ENCODE peak calls at places on chromosome 4, in five cellular contexts. S is thoracic aorta, E is pancreas, C is HepG2, P is breast epithelium. J is an unnamed sample. For H3K4me1, the result is how much of the 10 kb centered on the place peaks cover.

GRCh38 chr4:3418029-3418762 is 23.6 kb upstream of the HGFAC start:
- DNase-seq in S (no peak), E (no peak), C (no peak), P (no peak), J (no peak)

GRCh38 chr4:180960758-180961401 is 1282.3 kb upstream of the TENM3 start:
- DNase-seq in S (no peak), E (no peak), C (no peak), P (no peak), J (no peak)

GRCh38 chr4:2968381-2968780 is 5.0 kb downstream of the GRK4 start:
- DNase-seq in S (no peak), E (no peak), C (no peak), P (no peak), J (no peak)

GRCh38 chr4:4461850-4462249 is 74.9 kb downstream of the NSG1 start:
- DNase-seq in S (no peak), E (no peak), C (peak), P (no peak), J (peak)

GRCh38 chr4:125390126-125390525 is 75.4 kb downstream of the FAT4 start:
- DNase-seq in S (no peak), E (no peak), C (no peak), P (no peak), J (no peak)

GRCh38 chr4:125085-125820 is 952 bp downstream of the ZNF718 start:
- DNase-seq in S (no peak), E (peak), C (no peak), P (no peak), J (peak)

GRCh38 chr4:13481569-13481968 is 2.6 kb downstream of the RAB28 start:
- DNase-seq in S (no peak), E (no peak), C (no peak), P (no peak), J (no peak)

GRCh38 chr4:184168406-184169019 is 49.2 kb downstream of the ENPP6 start:
- DNase-seq in S (no peak), E (peak), C (peak), P (peak), J (peak)

GRCh38 chr4:45897934-45898585 is 225.8 kb downstream of the GABRG1 start:
- DNase-seq in S (no peak), E (no peak), C (no peak), P (no peak), J (no peak)

GRCh38 chr4:118683513-118683912 is 1.7 kb upstream of the METTL14 start:
- DNase-seq in S (no peak), E (no peak), C (peak), P (no peak), J (no peak)

GRCh38 chr4:2791518-2792395 is 1.1 kb upstream of the SH3BP2 start:
- DNase-seq in S (no peak), E (peak), C (no peak), P (peak), J (peak)

GRCh38 chr4:184282251-184282713 is 64.6 kb upstream of the ENPP6 start:
- DNase-seq in S (no peak), E (no peak), C (peak), P (no peak), J (peak)

GRCh38 chr4:123415977-123416376 is 19.4 kb downstream of the SPRY1 start:
- DNase-seq in S (no peak), E (no peak), C (peak), P (no peak), J (no peak)

DNA sequence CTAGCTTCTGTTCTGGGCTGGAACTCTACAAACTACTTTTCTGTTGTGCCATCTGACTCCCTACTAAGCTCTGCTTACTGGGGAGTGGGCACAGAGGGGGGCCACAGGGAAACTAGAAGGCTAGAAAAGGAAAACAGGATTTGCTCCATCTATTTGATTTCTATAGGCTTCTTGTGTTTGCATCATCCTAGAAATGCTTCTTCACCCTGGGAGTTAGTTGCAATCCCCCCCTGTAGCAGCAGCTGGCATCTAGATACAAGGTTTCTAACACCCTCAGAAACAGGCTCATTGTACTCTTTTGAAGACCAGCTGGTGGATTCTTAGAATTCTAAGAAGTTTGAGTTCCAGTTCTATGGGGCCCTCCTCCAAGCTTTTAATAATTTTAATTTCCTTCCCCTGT is 213.4 kb downstream of the TMA16 start:
- DNase-seq in S (no peak), E (no peak), C (no peak), P (no peak), J (no peak)
- H3K27ac ChIP-seq in S (no peak), E (no peak), C (no peak), P (no peak), J (no peak)

DNA sequence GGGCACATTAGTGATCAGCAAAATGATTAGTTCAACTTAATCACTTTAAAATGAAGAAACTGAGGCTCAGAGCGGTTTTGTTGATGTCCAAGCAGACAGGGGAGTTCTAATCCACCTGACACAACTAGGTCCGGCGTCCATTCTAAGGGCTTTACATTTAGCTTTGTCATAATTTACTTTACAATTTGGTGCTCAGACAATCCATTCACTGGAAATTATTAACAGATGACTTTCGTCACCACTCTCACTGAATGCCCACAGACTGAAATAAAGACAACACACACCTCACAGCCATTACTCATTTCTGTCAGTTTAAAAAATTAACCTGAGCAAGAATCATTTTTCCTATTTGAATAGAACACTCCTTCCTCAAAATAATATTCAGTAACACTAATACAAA is 10.8 kb downstream of the NR3C2 start:
- DNase-seq in S (no peak), E (no peak), C (peak), P (no peak), J (no peak)
- H3K4me1 ChIP-seq in S (under half), E (under half), C (under half), P (under half), J (half or more)

GRCh38 chr4:8504279-8505007 is 63.9 kb downstream of the TRMT44 start:
- DNase-seq in S (no peak), E (no peak), C (peak), P (peak), J (peak)
- TF ChIP-seq CTCF in S (no peak), E (no peak), C (no peak), P (no peak), J (no peak)

DNA sequence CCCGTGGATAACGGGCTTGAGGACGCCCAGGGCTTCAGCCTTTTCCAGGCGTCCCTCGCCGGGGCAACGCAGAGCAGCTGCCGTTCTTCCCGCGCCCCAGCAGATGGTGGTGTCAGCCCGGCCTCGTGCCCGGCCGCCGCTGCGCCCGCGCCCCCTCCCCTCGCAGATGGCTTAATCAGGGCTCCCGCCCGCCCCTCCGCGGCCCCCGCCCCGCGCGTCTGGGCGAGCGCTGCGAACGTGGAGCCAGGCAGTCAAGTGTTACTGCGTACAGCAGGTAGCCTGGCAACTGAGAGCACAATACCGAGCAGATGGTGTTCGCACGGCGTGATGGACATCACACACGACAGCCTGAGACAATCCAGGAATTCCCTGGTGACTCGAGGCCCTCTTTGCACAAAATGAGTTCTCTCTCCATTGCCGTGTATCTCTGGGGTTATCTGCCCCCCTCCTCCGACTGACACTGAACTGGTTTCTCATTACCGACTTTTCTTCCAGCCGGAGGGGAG is 69.3 kb downstream of the MGST2 start:
- DNase-seq in S (peak), E (peak), C (no peak), P (peak), J (peak)
- H3K27ac ChIP-seq in S (peak), E (peak), C (no peak), P (peak), J (peak)

DNA sequence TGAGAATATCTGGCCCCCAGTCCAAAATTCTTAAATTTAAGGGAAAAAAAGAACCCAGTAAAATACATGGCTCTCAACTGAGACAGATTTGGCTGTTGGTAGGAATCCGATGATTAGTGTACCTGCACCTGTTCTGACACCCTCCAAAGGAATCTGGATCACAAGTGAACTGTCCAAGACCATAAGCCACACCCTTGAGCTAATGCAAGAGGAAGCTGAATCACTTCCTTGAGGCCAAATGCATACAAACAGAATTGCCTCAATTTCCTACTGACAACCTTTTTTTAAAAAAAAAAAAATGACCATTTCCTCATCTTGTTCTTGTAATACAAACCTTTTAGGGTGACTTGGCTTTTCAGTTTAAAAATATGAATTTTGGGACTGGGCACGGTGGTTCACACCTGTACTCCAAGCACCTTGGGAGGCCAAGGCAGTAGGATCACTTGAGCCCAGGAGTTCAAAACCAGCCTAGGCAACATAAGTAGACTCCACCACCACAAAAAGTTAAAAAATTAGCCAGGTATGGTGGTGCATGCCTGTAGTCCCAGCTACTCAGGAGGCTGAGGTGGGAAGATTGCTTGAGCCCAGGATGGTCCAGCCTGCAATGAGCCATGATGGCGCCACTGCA is 10.7 kb upstream of the FBXL5 start:
- DNase-seq in S (no peak), E (no peak), C (no peak), P (no peak), J (peak)
- H3K4me1 ChIP-seq in S (under half), E (under half), C (under half), P (under half), J (under half)

GRCh38 chr4:156118821-156119220 is 165.2 kb upstream of the CTSO start:
- DNase-seq in S (no peak), E (no peak), C (no peak), P (no peak), J (no peak)

GRCh38 chr4:156109943-156110925 is 156.6 kb upstream of the CTSO start:
- DNase-seq in S (no peak), E (no peak), C (no peak), P (no peak), J (no peak)

GRCh38 chr4:156111706-156112105 is 158.0 kb upstream of the CTSO start:
- DNase-seq in S (no peak), E (no peak), C (no peak), P (no peak), J (no peak)

GRCh38 chr4:156113138-156113537 is 159.5 kb upstream of the CTSO start:
- DNase-seq in S (no peak), E (no peak), C (no peak), P (no peak), J (no peak)
- TF ChIP-seq CTCF in S (no peak), E (no peak), C (no peak), P (no peak), J (no peak)

GRCh38 chr4:161376275-161376674 is 787.5 kb downstream of the FSTL5 start:
- DNase-seq in S (no peak), E (no peak), C (no peak), P (no peak), J (no peak)
- H3K27ac ChIP-seq in S (no peak), E (no peak), C (no peak), P (no peak), J (no peak)

GRCh38 chr4:32189788-32190187 is 1469.6 kb downstream of the PCDH7 start:
- DNase-seq in S (no peak), E (peak), C (no peak), P (no peak), J (no peak)
- H3K4me1 ChIP-seq in S (under half), E (under half), C (under half), P (under half), J (under half)

J was measured in transverse colon.